ENCODE peak calls at places on chromosomes 12 and 14, in five cellular contexts. K, L, O, S and Q are unnamed samples.

GRCh38 chr14:102020058-102020971 is 55.9 kb downstream of the DYNC1H1 start:
- DNase-seq in K (peak; percentile 39), L (peak; percentile 89), O (peak; percentile 85), S (peak; percentile 69), Q (no peak)

GRCh38 chr12:113276306-113276705 is 55.0 kb downstream of the TPCN1 start:
- DNase-seq in K (no peak), L (no peak), O (no peak), S (no peak), Q (no peak)

GRCh38 chr14:68373847-68374582 is 418.9 kb downstream of the ZFP36L1 start:
- DNase-seq in K (no peak), L (no peak), O (no peak), S (no peak), Q (no peak)

GRCh38 chr12:31000751-31001150 is 72.9 kb upstream of the DDX11 start:
- DNase-seq in K (no peak), L (peak; percentile 54), O (no peak), S (peak; percentile 49), Q (no peak)

GRCh38 chr12:67943295-67943892 is 45.9 kb upstream of the IFNG-AS1 start:
- DNase-seq in K (peak; percentile 93), L (peak; percentile 75), O (peak; percentile 89), S (peak; percentile 86), Q (no peak)

GRCh38 chr14:74302160-74302628 is 540 bp downstream of the ABCD4 start:
- DNase-seq in K (peak; percentile 58), L (peak; percentile 54), O (peak; percentile 74), S (peak; percentile 71), Q (no peak)

GRCh38 chr12:48681416-48681737 is 661 bp downstream of the KANSL2 start:
- DNase-seq in K (no peak), L (no peak), O (no peak), S (no peak), Q (no peak)

GRCh38 chr12:123962530-123962929 is 10.1 kb downstream of the CCDC92 start:
- DNase-seq in K (no peak), L (no peak), O (no peak), S (no peak), Q (no peak)

GRCh38 chr14:61315288-61315687 is 6.1 kb upstream of the PRKCH start:
- DNase-seq in K (peak; percentile 46), L (no peak), O (no peak), S (no peak), Q (no peak)

GRCh38 chr12:3218150-3218845 is 141.1 kb downstream of the TSPAN9 start:
- DNase-seq in K (peak; percentile 100), L (peak; percentile 75), O (no peak), S (peak; percentile 95), Q (no peak)

GRCh38 chr12:92656911-92657310 is 45.9 kb upstream of the PLEKHG7 start:
- DNase-seq in K (no peak), L (no peak), O (no peak), S (no peak), Q (no peak)

GRCh38 chr12:94603434-94604068 is 46.8 kb downstream of the TMCC3 start:
- DNase-seq in K (no peak), L (no peak), O (peak; percentile 86), S (peak; percentile 26), Q (no peak)